ENCODE peak calls at places on chromosomes 7 and 10, in ten cellular contexts. O is psoas muscle; S is IMR-90; F is hepatocyte; M is CD8-positive, alpha-beta T cell; U is transverse colon; H is fibroblast of pulmonary artery; J is sigmoid colon; B is A549; E is epithelial cell of esophagus. Z is an unnamed sample.
A peak's percentile ranks its signal among the peaks of the same experiment; 100 is the strongest.

GRCh38 chr10:11958956-11959355 is 83.7 kb downstream of the UPF2 start:
- DNase-seq in M (no peak), J (no peak), E (no peak), B (peak; percentile 23), F (peak; percentile 16), H (no peak), S (no peak), U (no peak), O (no peak), Z (no peak)

GRCh38 chr7:518630-519428 is 817 bp downstream of the PDGFA start:
- DNase-seq in J (peak; percentile 92), M (no peak), H (peak; percentile 78), U (peak; percentile 88), O (peak; percentile 88), F (peak; percentile 91), S (peak; percentile 71), E (peak; percentile 90), B (peak; percentile 87), Z (no peak)

GRCh38 chr7:157032644-157033482 is 22.4 kb upstream of the MNX1 start:
- DNase-seq in S (no peak), O (no peak), E (no peak), F (no peak), U (no peak), H (no peak), B (no peak), J (no peak), M (no peak), Z (no peak)

GRCh38 chr7:44101966-44102845 is 1.9 kb upstream of the AEBP1 start:
- DNase-seq in E (peak; percentile 90), B (no peak), S (peak; percentile 85), F (no peak), O (peak; percentile 47), H (peak; percentile 47), U (no peak), J (peak; percentile 65), M (no peak), Z (peak; percentile 83)

GRCh38 chr7:2554654-2555053 is 670 bp downstream of the BRAT1 start:
- DNase-seq in H (no peak), M (no peak), S (no peak), F (no peak), O (no peak), U (no peak), J (peak; percentile 63), E (no peak), B (no peak), Z (no peak)

GRCh38 chr10:43846187-43846680 is 197.6 kb upstream of the ZNF32 start:
- DNase-seq in S (peak; percentile 57), H (peak; percentile 60), E (no peak), U (no peak), M (no peak), F (no peak), J (no peak), O (no peak), B (no peak), Z (peak; percentile 64)

GRCh38 chr10:77264527-77264926 is 373.1 kb downstream of the KCNMA1 start:
- DNase-seq in J (no peak), H (no peak), O (no peak), E (no peak), U (no peak), B (no peak), M (no peak), S (no peak), F (no peak), Z (no peak)

GRCh38 chr10:123301077-123301875 is 147.1 kb downstream of the BUB3 start:
- DNase-seq in O (no peak), B (no peak), E (peak; percentile 14), U (peak; percentile 11), H (peak; percentile 37), M (no peak), F (peak; percentile 28), S (no peak), J (no peak), Z (no peak)

GRCh38 chr7:2260820-2261219 is 18.8 kb downstream of the NUDT1 start:
- DNase-seq in F (no peak), S (peak; percentile 25), H (no peak), B (peak; percentile 52), M (no peak), O (no peak), J (no peak), U (no peak), E (peak; percentile 92), Z (no peak)

GRCh38 chr7:134813668-134814067 is 34.2 kb downstream of the CALD1 start:
- DNase-seq in J (no peak), M (no peak), B (no peak), O (no peak), U (no peak), E (peak; percentile 44), F (peak; percentile 7), S (peak; percentile 87), H (peak; percentile 85), Z (no peak)

GRCh38 chr10:102868976-102869289 is 337 bp upstream of the AS3MT start:
- DNase-seq in J (no peak), U (no peak), E (no peak), S (no peak), M (no peak), O (no peak), B (no peak), H (no peak), F (no peak), Z (no peak)

GRCh38 chr10:35421553-35422178 is 85.4 kb downstream of the CCNY start:
- DNase-seq in S (peak; percentile 94), M (no peak), J (peak; percentile 85), F (peak; percentile 56), O (no peak), H (peak; percentile 91), U (peak; percentile 26), E (peak; percentile 91), B (peak; percentile 77), Z (peak; percentile 72)

GRCh38 chr10:96587255-96588059 is 645 bp upstream of the TM9SF3 start:
- DNase-seq in O (peak; percentile 91), H (peak; percentile 80), U (peak; percentile 70), B (peak; percentile 72), M (no peak), J (peak; percentile 91), F (no peak), E (peak; percentile 69), S (peak; percentile 83), Z (peak; percentile 37)

GRCh38 chr7:64618785-64619456 is 47.0 kb upstream of the ZNF107 start:
- DNase-seq in F (no peak), M (no peak), J (no peak), E (peak; percentile 57), H (peak; percentile 69), S (peak; percentile 60), O (no peak), U (no peak), B (peak; percentile 62), Z (no peak)

DNA sequence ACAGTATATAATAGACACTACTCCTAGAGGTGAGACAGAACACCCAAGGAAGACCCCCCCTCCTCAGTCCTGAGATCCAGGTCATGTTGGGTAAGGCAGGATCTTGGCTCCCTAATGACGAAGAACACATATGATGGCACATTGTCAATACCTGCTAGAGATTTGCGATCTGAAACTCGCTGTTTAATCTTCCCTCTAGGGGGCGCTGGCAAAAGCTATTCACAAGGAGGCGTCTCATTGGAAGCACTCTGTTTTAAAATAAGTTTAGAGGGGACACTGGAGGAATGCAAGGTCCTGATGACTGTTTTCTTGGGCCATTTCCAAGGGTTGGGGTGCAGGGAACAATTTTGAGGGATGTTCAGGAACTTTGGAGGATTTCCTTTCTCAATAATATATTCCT is 1013.7 kb upstream of the MBL2 start:
- DNase-seq in S (no peak), H (no peak), J (no peak), E (peak; percentile 18), F (no peak), M (no peak), O (no peak), B (peak; percentile 12), U (no peak), Z (no peak)
- TF ChIP-seq CTCF in S (no peak), H (no peak), J (no peak), E (peak; percentile 40), F (no peak), M (no peak), O (no peak), B (no peak), U (no peak), Z (no peak)

GRCh38 chr10:31515819-31516402 is 196.9 kb downstream of the ZEB1 start:
- DNase-seq in S (peak; percentile 15), H (no peak), J (no peak), M (no peak), U (no peak), F (no peak), B (no peak), O (no peak), E (peak; percentile 20), Z (no peak)
- H3K4me3 ChIP-seq in S (no peak overlapping the region), H (no peak overlapping the region), J (no peak overlapping the region), M (no peak overlapping the region), U (no peak overlapping the region), F (no peak overlapping the region), B (no peak overlapping the region), O (no peak overlapping the region), E (no peak overlapping the region), Z (no peak overlapping the region)

GRCh38 chr10:75099952-75100763 is 11.3 kb upstream of the SAMD8 start:
- DNase-seq in U (peak; percentile 84), O (peak; percentile 91), F (peak; percentile 86), J (peak; percentile 88), B (peak; percentile 67), E (peak; percentile 70), M (peak; percentile 59), S (peak; percentile 52), H (peak; percentile 72), Z (no peak)

GRCh38 chr10:75096749-75097148 is 14.7 kb upstream of the SAMD8 start:
- DNase-seq in B (no peak), M (no peak), F (no peak), E (peak; percentile 70), O (no peak), U (no peak), J (no peak), S (no peak), H (no peak), Z (no peak)

GRCh38 chr10:75095631-75096030 is 15.8 kb upstream of the SAMD8 start:
- DNase-seq in B (no peak), J (no peak), F (no peak), H (no peak), O (no peak), E (no peak), M (no peak), S (no peak), U (no peak), Z (no peak)

GRCh38 chr10:75098902-75099673 is 12.4 kb upstream of the SAMD8 start:
- DNase-seq in H (no peak), M (no peak), J (no peak), F (no peak), E (no peak), B (no peak), S (no peak), U (no peak), O (no peak), Z (no peak)

GRCh38 chr10:75097666-75098285 is 13.7 kb upstream of the SAMD8 start:
- DNase-seq in E (no peak), F (no peak), S (peak; percentile 26), H (peak; percentile 42), B (peak; percentile 36), J (no peak), U (no peak), O (no peak), M (no peak), Z (no peak)
- TF ChIP-seq CTCF in E (peak; percentile 20), F (peak; percentile 32), S (peak; percentile 39), H (peak; percentile 45), B (no peak), J (no peak), U (no peak), O (no peak), M (no peak), Z (peak; percentile 59)

DNA sequence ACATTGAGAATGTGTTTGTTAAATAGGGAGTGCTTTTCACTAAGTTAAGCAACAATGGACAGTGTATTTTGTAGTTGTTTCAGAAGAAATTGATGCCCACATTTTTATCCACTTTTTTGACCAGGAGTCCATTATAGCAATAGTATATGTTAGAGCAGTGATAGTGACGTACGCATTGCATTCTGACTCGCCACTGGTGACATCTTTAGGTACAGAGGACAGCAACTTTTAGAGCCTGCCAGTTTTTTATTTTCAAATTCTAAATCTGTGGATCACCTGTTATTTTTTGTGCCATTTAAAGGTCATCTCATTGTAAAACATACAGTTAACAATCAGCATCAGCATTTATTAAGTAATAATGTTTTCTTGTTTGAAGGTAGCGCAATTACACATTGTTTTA is 1.4 kb downstream of the UBE2D1 start:
- DNase-seq in F (no peak), B (no peak), U (no peak), S (no peak), H (no peak), O (no peak), J (no peak), E (no peak), M (no peak), Z (no peak)
- H3K4me3 ChIP-seq in F (peak overlapping the region; percentile 97), B (peak overlapping the region; percentile 99), U (no peak overlapping the region), S (no peak overlapping the region), H (peak overlapping the region; percentile 81), O (peak overlapping the region; percentile 92), J (no peak overlapping the region), E (no peak overlapping the region), M (no peak overlapping the region), Z (no peak overlapping the region)

Z was measured in BJ.